ENCODE peak calls at places on chromosome 21, in ten cellular contexts. P is 8988T; M is thoracic aorta; J is stimulated activated CD4-positive, alpha-beta T cell treated with anti-CD3 and anti-CD28 coated beads, TNF-alpha, amount 100 ng/mL, for 4 hours; R is RKO; C is H4; W is AG09319; X is nucleus accumbens; A is neural progenitor cell; K is ELR. U is an unnamed sample.

GRCh38 chr21:25528511-25528910 is 78.8 kb downstream of the MRPL39 start:
- DNase-seq in P (no peak), M (no peak), J (no peak), R (no peak), C (no peak), W (no peak), X (no peak), A (no peak), K (peak), U (no peak)

GRCh38 chr21:45865106-45865835 is 116.3 kb upstream of the COL6A1 start:
- DNase-seq in P (no peak), M (no peak), J (no peak), R (peak), C (peak), W (no peak), X (no peak), A (no peak), K (peak), U (no peak)

GRCh38 chr21:42148097-42148496 is 70.8 kb upstream of the ABCG1 start:
- DNase-seq in P (no peak), M (no peak), J (no peak), R (no peak), C (no peak), W (no peak), X (no peak), A (no peak), K (no peak), U (no peak)

GRCh38 chr21:14943636-14944035 is 121.2 kb downstream of the NRIP1 start:
- DNase-seq in P (no peak), M (no peak), J (no peak), R (no peak), C (no peak), W (no peak), X (no peak), A (no peak), K (no peak), U (no peak)

GRCh38 chr21:45320261-45320990 is 32.7 kb upstream of the POFUT2 start:
- DNase-seq in P (no peak), M (no peak), J (no peak), R (no peak), C (no peak), W (no peak), X (no peak), A (no peak), K (peak), U (no peak)

GRCh38 chr21:20882462-20883415 is 115.5 kb upstream of the NCAM2 start:
- DNase-seq in P (no peak), M (no peak), J (no peak), R (peak), C (peak), W (no peak), X (no peak), A (peak), K (peak), U (peak)

GRCh38 chr21:31732538-31732864 is 583 bp upstream of the SCAF4 start:
- DNase-seq in P (no peak), M (no peak), J (no peak), R (no peak), C (no peak), W (no peak), X (no peak), A (no peak), K (no peak), U (no peak)

GRCh38 chr21:33229776-33230517 is at the start of gene IFNAR2:
- DNase-seq in P (peak), M (peak), J (peak), R (peak), C (peak), W (no peak), X (peak), A (peak), K (peak), U (peak)

GRCh38 chr21:26448751-26449150 is 124.3 kb downstream of the CYYR1 start:
- DNase-seq in P (no peak), M (no peak), J (no peak), R (no peak), C (no peak), W (no peak), X (no peak), A (no peak), K (peak), U (no peak)

GRCh38 chr21:32782698-32783097 is 11.1 kb upstream of the PAXBP1 start:
- DNase-seq in P (no peak), M (no peak), J (no peak), R (no peak), C (no peak), W (no peak), X (no peak), A (no peak), K (peak), U (no peak)

GRCh38 chr21:44437696-44438431 is 17.4 kb upstream of the LRRC3 start:
- DNase-seq in P (no peak), M (no peak), J (no peak), R (no peak), C (no peak), W (no peak), X (no peak), A (no peak), K (no peak), U (no peak)

GRCh38 chr21:37093977-37094376 is 20.9 kb downstream of the TTC3 start:
- DNase-seq in P (no peak), M (no peak), J (no peak), R (no peak), C (no peak), W (no peak), X (no peak), A (no peak), K (no peak), U (no peak)

GRCh38 chr21:27693376-27693775 is 726.5 kb upstream of the ADAMTS5 start:
- DNase-seq in P (no peak), M (no peak), J (no peak), R (peak), C (peak), W (peak), X (no peak), A (no peak), K (peak), U (no peak)

GRCh38 chr21:34073749-34074282 is 438 bp downstream of the MRPS6 start:
- DNase-seq in P (peak), M (no peak), J (peak), R (peak), C (no peak), W (no peak), X (peak), A (peak), K (peak), U (peak)

GRCh38 chr21:36125513-36126121 is 9.3 kb upstream of the CBR3 start:
- DNase-seq in P (no peak), M (no peak), J (peak), R (peak), C (peak), W (no peak), X (no peak), A (peak), K (peak), U (peak)

GRCh38 chr21:29893687-29894086 is 46.1 kb downstream of the GRIK1 start:
- DNase-seq in P (no peak), M (no peak), J (no peak), R (peak), C (no peak), W (no peak), X (no peak), A (no peak), K (no peak), U (no peak)

GRCh38 chr21:34280389-34280795 is 83.4 kb upstream of the KCNE2 start:
- DNase-seq in P (no peak), M (no peak), J (no peak), R (no peak), C (no peak), W (no peak), X (no peak), A (no peak), K (no peak), U (no peak)

GRCh38 chr21:42141643-42142042 is 70.5 kb downstream of the UMODL1 start:
- DNase-seq in P (no peak), M (no peak), J (no peak), R (no peak), C (no peak), W (no peak), X (no peak), A (no peak), K (no peak), U (no peak)

GRCh38 chr21:15617968-15618367 is 111.8 kb upstream of the USP25 start:
- DNase-seq in P (no peak), M (no peak), J (no peak), R (no peak), C (no peak), W (no peak), X (no peak), A (peak), K (peak), U (no peak)

GRCh38 chr21:36571556-36571955 is 91.6 kb upstream of the CLDN14 start:
- DNase-seq in P (no peak), M (no peak), J (no peak), R (no peak), C (no peak), W (no peak), X (no peak), A (no peak), K (no peak), U (no peak)

GRCh38 chr21:23936224-23936623 is 1671.1 kb downstream of the MRPL39 start:
- DNase-seq in P (no peak), M (no peak), J (no peak), R (peak), C (peak), W (no peak), X (no peak), A (peak), K (no peak), U (peak)

GRCh38 chr21:27569831-27570230 is 602.9 kb upstream of the ADAMTS5 start:
- DNase-seq in P (no peak), M (no peak), J (no peak), R (no peak), C (no peak), W (no peak), X (no peak), A (no peak), K (peak), U (no peak)

GRCh38 chr21:15050588-15051377 is 14.0 kb downstream of the NRIP1 start:
- DNase-seq in P (no peak), M (no peak), J (no peak), R (no peak), C (no peak), W (no peak), X (no peak), A (no peak), K (no peak), U (no peak)

GRCh38 chr21:44996501-44996921 is 56.7 kb downstream of the SLX9 start:
- DNase-seq in P (no peak), M (no peak), J (no peak), R (no peak), C (no peak), W (no peak), X (no peak), A (no peak), K (no peak), U (no peak)

GRCh38 chr21:46385846-46386725 is 62.1 kb downstream of the PCNT start:
- DNase-seq in P (no peak), M (no peak), J (no peak), R (no peak), C (no peak), W (no peak), X (no peak), A (no peak), K (no peak), U (no peak)

GRCh38 chr21:41290106-41290799 is 26.3 kb upstream of the FAM3B start:
- DNase-seq in P (no peak), M (no peak), J (no peak), R (no peak), C (no peak), W (no peak), X (no peak), A (no peak), K (no peak), U (no peak)

GRCh38 chr21:16125274-16125673 is 395.5 kb downstream of the USP25 start:
- DNase-seq in P (no peak), M (no peak), J (no peak), R (no peak), C (no peak), W (peak), X (no peak), A (no peak), K (peak), U (no peak)

GRCh38 chr21:9750341-9751086 is 770.9 kb upstream of the TPTE start:
- DNase-seq in P (no peak), M (no peak), J (no peak), R (no peak), C (no peak), W (no peak), X (no peak), A (no peak), K (no peak), U (no peak)

GRCh38 chr21:14120091-14120734 is 90.5 kb downstream of the LIPI start:
- DNase-seq in P (no peak), M (no peak), J (no peak), R (peak), C (no peak), W (no peak), X (no peak), A (peak), K (peak), U (peak)

GRCh38 chr21:44618909-44619308 is 7.0 kb downstream of the KRTAP10-8 start:
- DNase-seq in P (no peak), M (no peak), J (peak), R (no peak), C (no peak), W (no peak), X (no peak), A (no peak), K (no peak), U (no peak)

GRCh38 chr21:45283019-45283610 is 4.6 kb downstream of the POFUT2 start:
- DNase-seq in P (no peak), M (no peak), J (no peak), R (no peak), C (no peak), W (no peak), X (no peak), A (no peak), K (no peak), U (no peak)

GRCh38 chr21:21179619-21180336 is 181.6 kb downstream of the NCAM2 start:
- DNase-seq in P (no peak), M (no peak), J (no peak), R (no peak), C (no peak), W (no peak), X (no peak), A (no peak), K (no peak), U (no peak)

GRCh38 chr21:38525454-38525853 is 27.2 kb upstream of the ERG start:
- DNase-seq in P (no peak), M (no peak), J (no peak), R (no peak), C (no peak), W (no peak), X (no peak), A (no peak), K (no peak), U (no peak)

U was measured in HuH-7.